ENCODE peak calls at places on chromosomes 2 and 18, in nine cellular contexts. S is HFF-Myc; R is endothelial cell; K is CD4-positive, alpha-beta T cell; U is GM12864; J is mesothelial cell of epicardium; Y is right atrium auricular region; A is thoracic aorta; B is activated CD8-positive, alpha-beta T cell treated with anti-CD3 and anti-CD28 coated beads for 36 hours. Q is an unnamed sample.

GRCh38 chr2:237964578-237965404 is 2.0 kb upstream of the UBE2F start:
- DNase-seq in B (no peak), J (no peak), Y (no peak), S (no peak), U (no peak), R (no peak), A (no peak), K (no peak), Q (no peak)

GRCh38 chr2:238462782-238463396 is 36.2 kb downstream of the ASB1 start:
- DNase-seq in Y (no peak), A (no peak), R (no peak), K (no peak), U (peak; percentile 16), J (no peak), B (no peak), S (peak; percentile 37), Q (no peak)

GRCh38 chr2:37684809-37685208 is 13.4 kb upstream of the CDC42EP3 start:
- DNase-seq in B (no peak), U (no peak), K (no peak), J (no peak), S (no peak), Y (no peak), A (no peak), R (no peak), Q (no peak)

GRCh38 chr18:457533-457932 is 43.0 kb downstream of the COLEC12 start:
- DNase-seq in B (no peak), J (no peak), A (no peak), R (no peak), K (no peak), U (no peak), S (no peak), Y (no peak), Q (no peak)

GRCh38 chr2:219959471-219959870 is 332.0 kb downstream of the SLC4A3 start:
- DNase-seq in B (no peak), R (no peak), Y (no peak), S (no peak), J (no peak), K (no peak), A (no peak), U (no peak), Q (no peak)

GRCh38 chr18:50158866-50159653 is 35.9 kb downstream of the MYO5B start:
- DNase-seq in B (no peak), A (no peak), R (no peak), U (no peak), S (no peak), J (no peak), K (no peak), Y (no peak), Q (peak; percentile 23)

GRCh38 chr2:119772767-119773166 is 13.0 kb downstream of the PTPN4 start:
- DNase-seq in B (no peak), R (no peak), A (no peak), S (no peak), U (no peak), K (no peak), Y (no peak), J (no peak), Q (no peak)

GRCh38 chr2:179818546-179818945 is 42.9 kb downstream of the ZNF385B start:
- DNase-seq in R (no peak), A (no peak), J (no peak), B (no peak), U (no peak), Y (no peak), K (no peak), S (no peak), Q (no peak)

GRCh38 chr2:181649436-181649979 is 7.4 kb downstream of the CERKL start:
- DNase-seq in U (no peak), S (no peak), R (no peak), J (no peak), Y (no peak), B (no peak), K (no peak), A (no peak), Q (no peak)

GRCh38 chr2:127106998-127107621 is at the start of gene BIN1:
- DNase-seq in J (peak; percentile 89), B (peak; percentile 71), S (no peak), R (peak; percentile 89), K (peak; percentile 61), U (peak; percentile 18), Y (peak; percentile 79), A (no peak), Q (peak; percentile 80)

GRCh38 chr2:170771049-170771937 is 1.1 kb downstream of the ERICH2 start:
- DNase-seq in K (peak; percentile 2), Y (no peak), R (peak; percentile 53), U (no peak), J (peak; percentile 62), A (no peak), B (peak; percentile 46), S (no peak), Q (no peak)

GRCh38 chr2:53033416-53033815 is 734.2 kb upstream of the CHAC2 start:
- DNase-seq in Y (no peak), A (no peak), S (no peak), J (no peak), B (no peak), U (no peak), K (no peak), R (no peak), Q (no peak)

GRCh38 chr2:217246108-217246507 is 386.2 kb upstream of the TNP1 start:
- DNase-seq in K (no peak), J (no peak), S (no peak), U (no peak), B (peak; percentile 20), R (no peak), A (no peak), Y (no peak), Q (no peak)

GRCh38 chr2:215856080-215856479 is 157.3 kb downstream of the MREG start:
- DNase-seq in U (no peak), J (no peak), K (no peak), B (no peak), S (no peak), Y (no peak), A (no peak), R (no peak), Q (no peak)

GRCh38 chr2:5453648-5454390 is 238.4 kb upstream of the SOX11 start:
- DNase-seq in J (no peak), B (no peak), A (no peak), R (no peak), U (no peak), Y (no peak), K (no peak), S (no peak), Q (no peak)

GRCh38 chr2:177314722-177315264 is 50.3 kb upstream of the NFE2L2 start:
- DNase-seq in J (no peak), S (no peak), U (no peak), Y (no peak), K (no peak), A (no peak), R (no peak), B (no peak), Q (no peak)

GRCh38 chr18:45449761-45450227 is 165.5 kb upstream of the SLC14A2 start:
- DNase-seq in S (no peak), U (no peak), A (no peak), B (no peak), K (no peak), J (no peak), R (no peak), Y (no peak), Q (no peak)

GRCh38 chr2:218368621-218369153 is 12.0 kb downstream of the CATIP start:
- DNase-seq in Y (peak; percentile 65), B (no peak), U (no peak), J (no peak), K (no peak), S (no peak), A (no peak), R (no peak), Q (no peak)

GRCh38 chr18:457120-457519 is 43.4 kb downstream of the COLEC12 start:
- DNase-seq in S (no peak), U (no peak), J (peak; percentile 46), R (peak; percentile 41), Y (peak; percentile 73), A (no peak), K (no peak), B (no peak), Q (no peak)

DNA sequence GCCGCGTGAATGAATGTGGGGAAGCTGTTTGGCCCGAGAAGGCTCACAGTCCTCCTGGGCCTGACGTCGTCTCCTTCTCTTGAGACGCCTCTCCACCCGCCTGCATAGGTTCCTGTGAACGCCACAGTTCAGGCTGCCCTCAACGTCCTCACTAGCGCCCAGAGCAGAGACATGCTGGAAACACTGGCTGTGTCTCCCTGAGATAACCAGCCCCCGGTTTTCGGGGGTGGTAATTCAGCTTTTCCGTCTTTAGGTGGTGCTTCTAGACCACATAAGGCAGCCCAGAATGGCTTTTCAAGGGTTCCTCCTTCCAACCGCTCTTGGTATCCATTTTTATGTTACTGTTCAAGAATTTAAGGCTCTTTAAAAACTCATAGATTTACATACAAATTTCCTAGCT is 110.4 kb upstream of the PXDN start:
- DNase-seq in R (peak; percentile 64), U (no peak), J (peak; percentile 60), K (no peak), S (no peak), B (peak; percentile 33), Y (no peak), A (no peak), Q (no peak)
- TF ChIP-seq CTCF in R (no peak), U (peak; percentile 5), J (peak; percentile 21), K (no peak), S (no peak), B (peak; percentile 26), Y (peak; percentile 15), A (peak; percentile 62), Q (peak; percentile 59)

DNA sequence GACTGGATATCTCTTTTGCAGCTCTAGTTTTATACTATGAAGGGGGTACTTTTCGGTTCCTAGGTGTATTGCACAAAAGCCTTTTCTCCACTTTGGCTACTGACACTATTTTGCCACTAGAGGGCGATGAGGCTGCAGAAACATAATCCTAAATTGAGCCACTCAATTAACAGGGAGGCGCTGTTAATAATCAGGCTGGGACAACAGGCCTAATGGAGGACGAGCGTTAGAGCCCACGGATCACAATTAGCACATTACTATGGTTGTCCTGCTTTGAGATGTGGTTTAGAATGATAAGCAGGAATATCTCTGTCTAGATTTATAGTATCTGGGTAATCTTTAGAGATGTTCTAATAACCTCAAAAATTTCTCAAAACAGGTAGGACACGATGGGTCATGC is 62.2 kb upstream of the PMAIP1 start:
- DNase-seq in J (no peak), U (peak; percentile 65), R (peak; percentile 51), S (peak; percentile 59), K (peak; percentile 21), Y (no peak), A (no peak), B (peak; percentile 59), Q (peak; percentile 14)
- TF ChIP-seq CTCF in J (peak; percentile 92), U (peak; percentile 85), R (peak; percentile 93), S (peak; percentile 91), K (peak; percentile 92), Y (peak; percentile 74), A (peak; percentile 58), B (peak; percentile 81), Q (peak; percentile 82)

DNA sequence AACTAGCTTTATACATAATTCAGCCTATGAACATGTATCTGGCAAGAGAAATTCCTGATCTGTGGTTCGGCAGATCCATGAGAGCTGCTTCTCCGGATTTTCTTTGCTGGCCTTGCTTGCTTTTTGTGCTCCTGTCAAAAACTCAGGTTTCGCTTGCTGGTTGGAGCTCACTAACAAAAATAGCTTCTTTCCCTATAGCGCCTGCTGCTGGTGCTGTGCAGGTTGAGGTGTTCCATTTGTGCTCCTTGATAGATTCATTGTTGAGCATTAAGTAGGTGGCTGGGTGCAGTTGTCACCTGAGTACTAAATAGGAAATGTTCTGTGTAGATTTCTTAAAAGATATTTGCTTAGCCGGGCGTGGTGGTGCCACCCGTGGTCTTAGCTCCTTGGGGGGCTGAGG is 148.1 kb downstream of the PRPF40A start:
- DNase-seq in Y (no peak), J (no peak), A (no peak), S (no peak), K (no peak), B (no peak), U (no peak), R (no peak), Q (no peak)
- TF ChIP-seq CTCF in Y (no peak), J (no peak), A (no peak), S (no peak), K (no peak), B (no peak), U (no peak), R (no peak), Q (no peak)

GRCh38 chr18:76252880-76253279 is 242.2 kb downstream of the ZNF516 start:
- DNase-seq in Y (no peak), J (no peak), R (peak; percentile 43), A (no peak), S (no peak), U (no peak), K (no peak), B (peak; percentile 32), Q (no peak)
- TF ChIP-seq CTCF in Y (no peak), J (peak; percentile 56), R (peak; percentile 90), A (no peak), S (peak; percentile 55), U (peak; percentile 33), K (no peak), B (peak; percentile 21), Q (peak; percentile 59)